ENCODE peak calls at places on chromosomes 11 and 22, in ten cellular contexts. N, E, Y, D, X, Z, P, Q, F and H are unnamed samples.

GRCh38 chr11:6611092-6612007 is 666 bp downstream of the TAF10 start:
- DNase-seq in N (no peak), E (no peak), Y (peak; percentile 19), D (peak; percentile 69), X (no peak), Z (peak; percentile 27), P (peak; percentile 82), Q (no peak), F (no peak), H (no peak)

GRCh38 chr11:33317662-33318061 is 60.5 kb downstream of the HIPK3 start:
- DNase-seq in N (no peak), E (no peak), Y (no peak), D (no peak), X (no peak), Z (no peak), P (no peak), Q (no peak), F (no peak), H (no peak)

GRCh38 chr11:72824811-72825505 is 10.7 kb downstream of the ATG16L2 start:
- DNase-seq in N (no peak), E (no peak), Y (no peak), D (no peak), X (no peak), Z (no peak), P (no peak), Q (no peak), F (no peak), H (no peak)

GRCh38 chr11:116415095-116415494 is 357.7 kb downstream of the BUD13 start:
- DNase-seq in N (no peak), E (no peak), Y (peak; percentile 4), D (no peak), X (no peak), Z (no peak), P (no peak), Q (peak; percentile 75), F (no peak), H (no peak)

GRCh38 chr22:35838849-35839646 is 121.4 kb downstream of the APOL5 start:
- DNase-seq in N (no peak), E (no peak), Y (peak; percentile 79), D (no peak), X (no peak), Z (no peak), P (no peak), Q (peak; percentile 12), F (no peak), H (no peak)

GRCh38 chr22:37162221-37163095 is 12.7 kb upstream of the IL2RB start:
- DNase-seq in N (peak; percentile 82), E (no peak), Y (peak; percentile 26), D (peak; percentile 82), X (peak; percentile 39), Z (peak; percentile 73), P (no peak), Q (no peak), F (peak; percentile 65), H (peak; percentile 79)

GRCh38 chr22:40001800-40002577 is 7.2 kb downstream of the FAM83F start:
- DNase-seq in N (no peak), E (no peak), Y (no peak), D (no peak), X (no peak), Z (no peak), P (no peak), Q (no peak), F (no peak), H (no peak)

GRCh38 chr11:369336-370018 is at the start of gene B4GALNT4:
- DNase-seq in N (no peak), E (peak; percentile 68), Y (no peak), D (no peak), X (no peak), Z (no peak), P (no peak), Q (no peak), F (peak; percentile 40), H (no peak)

GRCh38 chr11:83118814-83119213 is 38.1 kb upstream of the PCF11 start:
- DNase-seq in N (no peak), E (no peak), Y (no peak), D (no peak), X (no peak), Z (no peak), P (no peak), Q (no peak), F (no peak), H (no peak)

GRCh38 chr22:25051073-25051472 is 98.6 kb downstream of the KIAA1671 start:
- DNase-seq in N (no peak), E (no peak), Y (no peak), D (no peak), X (no peak), Z (no peak), P (no peak), Q (no peak), F (no peak), H (no peak)

GRCh38 chr22:42637555-42637954 is 2.8 kb downstream of the ATP5MGL start:
- DNase-seq in N (no peak), E (no peak), Y (no peak), D (no peak), X (no peak), Z (no peak), P (no peak), Q (no peak), F (no peak), H (no peak)

GRCh38 chr11:65378208-65378927 is 4.1 kb downstream of the SLC25A45 start:
- DNase-seq in N (no peak), E (no peak), Y (no peak), D (no peak), X (no peak), Z (no peak), P (no peak), Q (no peak), F (no peak), H (peak; percentile 62)

GRCh38 chr11:88152381-88152780 is 22.9 kb downstream of the RAB38 start:
- DNase-seq in N (no peak), E (no peak), Y (no peak), D (no peak), X (no peak), Z (no peak), P (no peak), Q (no peak), F (no peak), H (no peak)

GRCh38 chr11:12390687-12391110 is 13.3 kb downstream of the PARVA start:
- DNase-seq in N (no peak), E (no peak), Y (no peak), D (no peak), X (no peak), Z (no peak), P (no peak), Q (no peak), F (no peak), H (no peak)

GRCh38 chr22:40030757-40031092 is 36.0 kb downstream of the FAM83F start:
- DNase-seq in N (no peak), E (no peak), Y (no peak), D (peak; percentile 20), X (no peak), Z (no peak), P (no peak), Q (no peak), F (no peak), H (no peak)

GRCh38 chr11:102047305-102047924 is at the start of gene CFAP300:
- DNase-seq in N (peak; percentile 31), E (peak; percentile 86), Y (peak; percentile 75), D (peak; percentile 74), X (no peak), Z (peak; percentile 3), P (peak; percentile 94), Q (peak; percentile 81), F (peak; percentile 26), H (peak; percentile 42)

GRCh38 chr11:69443138-69443967 is 38.1 kb upstream of the LINC01488 start:
- DNase-seq in N (peak; percentile 60), E (peak; percentile 88), Y (peak; percentile 96), D (peak; percentile 95), X (peak; percentile 31), Z (peak; percentile 45), P (peak; percentile 88), Q (peak; percentile 76), F (peak; percentile 64), H (peak; percentile 87)

GRCh38 chr22:34761111-34761510 is 304.8 kb upstream of the ISX start:
- DNase-seq in N (no peak), E (no peak), Y (no peak), D (no peak), X (no peak), Z (no peak), P (no peak), Q (no peak), F (no peak), H (no peak)

GRCh38 chr11:15229069-15229468 is 114.3 kb downstream of the INSC start:
- DNase-seq in N (no peak), E (no peak), Y (no peak), D (no peak), X (no peak), Z (no peak), P (no peak), Q (no peak), F (no peak), H (no peak)

GRCh38 chr11:2700415-2701211 is 819 bp upstream of the KCNQ1OT1 start:
- DNase-seq in N (peak; percentile 12), E (peak; percentile 57), Y (no peak), D (peak; percentile 90), X (no peak), Z (no peak), P (peak; percentile 75), Q (peak; percentile 5), F (no peak), H (no peak)

GRCh38 chr11:6067502-6067901 is 36.9 kb upstream of the OR56A1 start:
- DNase-seq in N (no peak), E (no peak), Y (no peak), D (no peak), X (no peak), Z (no peak), P (no peak), Q (no peak), F (no peak), H (no peak)

GRCh38 chr11:13970986-13971385 is 8.5 kb downstream of the SPON1 start:
- DNase-seq in N (no peak), E (peak; percentile 28), Y (no peak), D (no peak), X (no peak), Z (no peak), P (no peak), Q (peak; percentile 11), F (peak; percentile 23), H (no peak)

GRCh38 chr11:17381156-17381555 is 7.3 kb downstream of the KCNJ11 start:
- DNase-seq in N (no peak), E (no peak), Y (no peak), D (no peak), X (no peak), Z (no peak), P (no peak), Q (no peak), F (no peak), H (no peak)

GRCh38 chr11:61980783-61981541 is 13.5 kb upstream of the FTH1 start:
- DNase-seq in N (no peak), E (no peak), Y (no peak), D (peak; percentile 57), X (no peak), Z (no peak), P (no peak), Q (no peak), F (no peak), H (no peak)

GRCh38 chr11:30392221-30392784 is 69.4 kb downstream of the ARL14EP start:
- DNase-seq in N (no peak), E (no peak), Y (peak; percentile 0), D (no peak), X (no peak), Z (no peak), P (no peak), Q (no peak), F (no peak), H (no peak)

GRCh38 chr22:44347098-44347497 is 34.3 kb upstream of the SHISAL1 start:
- DNase-seq in N (no peak), E (no peak), Y (no peak), D (no peak), X (no peak), Z (no peak), P (no peak), Q (no peak), F (no peak), H (no peak)

GRCh38 chr11:82890002-82890341 is 10.3 kb downstream of the PRCP start:
- DNase-seq in N (no peak), E (no peak), Y (no peak), D (no peak), X (no peak), Z (no peak), P (no peak), Q (no peak), F (no peak), H (no peak)

GRCh38 chr11:112662554-112662953 is 298.7 kb upstream of the NCAM1 start:
- DNase-seq in N (no peak), E (no peak), Y (no peak), D (no peak), X (no peak), Z (no peak), P (no peak), Q (no peak), F (no peak), H (no peak)